ENCODE peak calls at places on chromosomes 11 and 22, in five cellular contexts. One of them, this sample, is unnamed.

GRCh38 chr22:21626735-21627469 is 2.9 kb downstream of the YDJC start:
- DNase-seq in kidney tubule cell: no peak
- DNase-seq in NCI-H2029 treated with DMSO at 0.1 percent for 48 hours: no peak
- DNase-seq in fibroblast of pulmonary artery: no peak
- DNase-seq in glutamatergic neuron: peak; percentile 51
- DNase-seq in this sample: no peak

GRCh38 chr22:38347181-38347943 is 30.1 kb upstream of the CSNK1E start:
- DNase-seq in kidney tubule cell: peak; percentile 35
- DNase-seq in NCI-H2029 treated with DMSO at 0.1 percent for 48 hours: no peak
- DNase-seq in fibroblast of pulmonary artery: no peak
- DNase-seq in glutamatergic neuron: peak; percentile 49
- DNase-seq in this sample: no peak

GRCh38 chr22:36356708-36357694 is 30.8 kb downstream of the MYH9 start:
- DNase-seq in kidney tubule cell: no peak
- DNase-seq in NCI-H2029 treated with DMSO at 0.1 percent for 48 hours: no peak
- DNase-seq in fibroblast of pulmonary artery: no peak
- DNase-seq in glutamatergic neuron: no peak
- DNase-seq in this sample: no peak

GRCh38 chr22:21856868-21857267 is 10.6 kb downstream of the MAPK1 start:
- DNase-seq in kidney tubule cell: peak; percentile 12
- DNase-seq in NCI-H2029 treated with DMSO at 0.1 percent for 48 hours: no peak
- DNase-seq in fibroblast of pulmonary artery: no peak
- DNase-seq in glutamatergic neuron: no peak
- DNase-seq in this sample: no peak

GRCh38 chr11:5516599-5516998 is at the start of gene UBQLNL:
- DNase-seq in kidney tubule cell: no peak
- DNase-seq in NCI-H2029 treated with DMSO at 0.1 percent for 48 hours: no peak
- DNase-seq in fibroblast of pulmonary artery: no peak
- DNase-seq in glutamatergic neuron: no peak
- DNase-seq in this sample: no peak

GRCh38 chr11:64854534-64855502 is 10.4 kb upstream of the CDC42BPG start:
- DNase-seq in kidney tubule cell: peak; percentile 96
- DNase-seq in NCI-H2029 treated with DMSO at 0.1 percent for 48 hours: no peak
- DNase-seq in fibroblast of pulmonary artery: peak; percentile 88
- DNase-seq in glutamatergic neuron: no peak
- DNase-seq in this sample: peak; percentile 63

GRCh38 chr11:18091731-18092130 is 14.2 kb downstream of the SAAL1 start:
- DNase-seq in kidney tubule cell: peak; percentile 19
- DNase-seq in NCI-H2029 treated with DMSO at 0.1 percent for 48 hours: no peak
- DNase-seq in fibroblast of pulmonary artery: peak; percentile 36
- DNase-seq in glutamatergic neuron: no peak
- DNase-seq in this sample: no peak

GRCh38 chr11:68792400-68792955 is 41.2 kb upstream of the TESMIN start:
- DNase-seq in kidney tubule cell: no peak
- DNase-seq in NCI-H2029 treated with DMSO at 0.1 percent for 48 hours: no peak
- DNase-seq in fibroblast of pulmonary artery: no peak
- DNase-seq in glutamatergic neuron: no peak
- DNase-seq in this sample: no peak

GRCh38 chr11:4863893-4864292 is 14.9 kb upstream of the OR51S1 start:
- DNase-seq in kidney tubule cell: no peak
- DNase-seq in NCI-H2029 treated with DMSO at 0.1 percent for 48 hours: no peak
- DNase-seq in fibroblast of pulmonary artery: peak; percentile 5
- DNase-seq in glutamatergic neuron: no peak
- DNase-seq in this sample: no peak

GRCh38 chr11:3939211-3939610 is 83.7 kb downstream of the STIM1 start:
- DNase-seq in kidney tubule cell: peak; percentile 76
- DNase-seq in NCI-H2029 treated with DMSO at 0.1 percent for 48 hours: no peak
- DNase-seq in fibroblast of pulmonary artery: peak; percentile 79
- DNase-seq in glutamatergic neuron: no peak
- DNase-seq in this sample: peak; percentile 39

GRCh38 chr11:62680825-62681240 is 2.0 kb upstream of the UBXN1 start:
- DNase-seq in kidney tubule cell: peak; percentile 71
- DNase-seq in NCI-H2029 treated with DMSO at 0.1 percent for 48 hours: peak; percentile 9
- DNase-seq in fibroblast of pulmonary artery: peak; percentile 88
- DNase-seq in glutamatergic neuron: no peak
- DNase-seq in this sample: no peak

GRCh38 chr11:2693271-2693833 is 6.4 kb downstream of the KCNQ1OT1 start:
- DNase-seq in kidney tubule cell: no peak
- DNase-seq in NCI-H2029 treated with DMSO at 0.1 percent for 48 hours: no peak
- DNase-seq in fibroblast of pulmonary artery: no peak
- DNase-seq in glutamatergic neuron: no peak
- DNase-seq in this sample: no peak

GRCh38 chr11:30788849-30789248 is 202.7 kb upstream of the MPPED2 start:
- DNase-seq in kidney tubule cell: peak; percentile 40
- DNase-seq in NCI-H2029 treated with DMSO at 0.1 percent for 48 hours: no peak
- DNase-seq in fibroblast of pulmonary artery: no peak
- DNase-seq in glutamatergic neuron: no peak
- DNase-seq in this sample: no peak

GRCh38 chr22:31332010-31332409 is 14.1 kb downstream of the PATZ1 start:
- DNase-seq in kidney tubule cell: no peak
- DNase-seq in NCI-H2029 treated with DMSO at 0.1 percent for 48 hours: no peak
- DNase-seq in fibroblast of pulmonary artery: no peak
- DNase-seq in glutamatergic neuron: no peak
- DNase-seq in this sample: no peak

GRCh38 chr11:35144103-35144741 is 5.3 kb downstream of the CD44 start:
- DNase-seq in kidney tubule cell: peak; percentile 48
- DNase-seq in NCI-H2029 treated with DMSO at 0.1 percent for 48 hours: no peak
- DNase-seq in fibroblast of pulmonary artery: peak; percentile 66
- DNase-seq in glutamatergic neuron: no peak
- DNase-seq in this sample: no peak

GRCh38 chr11:106391771-106392412 is 314.4 kb downstream of the AASDHPPT start:
- DNase-seq in kidney tubule cell: peak; percentile 17
- DNase-seq in NCI-H2029 treated with DMSO at 0.1 percent for 48 hours: no peak
- DNase-seq in fibroblast of pulmonary artery: peak; percentile 75
- DNase-seq in glutamatergic neuron: no peak
- DNase-seq in this sample: no peak